ENCODE peak calls at places on chromosomes 13 and 19, in eight cellular contexts. U is ureter, X is left cardiac atrium, J is kidney epithelial cell, L is GM04504, E is IMR-90, I is cardiac muscle cell, H is hepatic stellate cell. A is an unnamed sample.

GRCh38 chr19:2305974-2306806 is 1.8 kb downstream of the LINGO3 start:
- DNase-seq in U (no peak), L (no peak), E (no peak), J (no peak), I (no peak), X (no peak), H (no peak), A (no peak)

GRCh38 chr13:46354143-46355087 is 32.6 kb downstream of the RUBCNL start:
- DNase-seq in E (peak; percentile 88), X (no peak), I (no peak), L (peak; percentile 89), U (no peak), J (peak; percentile 94), H (peak; percentile 83), A (no peak)

GRCh38 chr13:30847697-30848307 is 58.3 kb upstream of the MEDAG start:
- DNase-seq in X (no peak), H (peak; percentile 93), J (peak; percentile 81), L (peak; percentile 99), I (no peak), E (peak; percentile 99), U (no peak), A (no peak)

GRCh38 chr19:6069268-6069771 is 41.0 kb downstream of the RFX2 start:
- DNase-seq in X (no peak), E (no peak), J (no peak), H (no peak), I (no peak), L (no peak), U (no peak), A (peak; percentile 36)

GRCh38 chr13:109144693-109145437 is 515.5 kb downstream of the MYO16 start:
- DNase-seq in E (no peak), H (no peak), J (no peak), X (no peak), L (no peak), I (no peak), U (no peak), A (no peak)

GRCh38 chr19:30338066-30338465 is 34.1 kb upstream of the ZNF536 start:
- DNase-seq in I (no peak), X (no peak), L (no peak), U (no peak), J (no peak), E (no peak), H (no peak), A (no peak)

GRCh38 chr19:7699003-7699402 is 2.9 kb downstream of the FCER2 start:
- DNase-seq in I (no peak), J (no peak), E (no peak), H (no peak), X (no peak), U (no peak), L (no peak), A (no peak)

GRCh38 chr19:41792513-41793413 is 3.6 kb upstream of the CEACAM3 start:
- DNase-seq in L (peak; percentile 11), H (peak; percentile 27), I (peak; percentile 11), U (no peak), J (no peak), X (peak; percentile 48), E (peak; percentile 36), A (no peak)

GRCh38 chr19:14003279-14004051 is 2.7 kb downstream of the RFX1 start:
- DNase-seq in J (no peak), L (no peak), H (no peak), X (no peak), I (no peak), U (no peak), E (no peak), A (no peak)

GRCh38 chr19:35851213-35852028 is 883 bp downstream of the NPHS1 start:
- DNase-seq in I (peak; percentile 56), E (no peak), L (no peak), H (no peak), X (no peak), J (no peak), U (no peak), A (no peak)

GRCh38 chr13:40490086-40490723 is 176.2 kb downstream of the FOXO1 start:
- DNase-seq in U (no peak), H (no peak), X (no peak), L (no peak), E (no peak), J (no peak), I (no peak), A (no peak)

GRCh38 chr19:39737351-39737750 is 478 bp downstream of the CLC start:
- DNase-seq in X (no peak), J (no peak), E (no peak), I (no peak), H (no peak), U (no peak), L (no peak), A (no peak)

GRCh38 chr13:37138169-37138568 is 32.7 kb upstream of the CSNK1A1L start:
- DNase-seq in U (no peak), X (no peak), H (no peak), E (no peak), I (no peak), J (no peak), L (no peak), A (no peak)

GRCh38 chr19:49881672-49882394 is 4.3 kb downstream of the TBC1D17 start:
- DNase-seq in E (no peak), U (no peak), I (no peak), L (no peak), J (no peak), X (peak; percentile 20), H (no peak), A (no peak)

GRCh38 chr13:51861728-51862300 is at the start of gene CCDC70:
- DNase-seq in J (peak; percentile 45), X (no peak), E (peak; percentile 39), I (no peak), U (no peak), L (no peak), H (no peak), A (no peak)

GRCh38 chr13:97493471-97493870 is 59.5 kb downstream of the RAP2A start:
- DNase-seq in J (no peak), U (no peak), H (no peak), L (no peak), E (no peak), X (no peak), I (no peak), A (no peak)

GRCh38 chr13:50529154-50529882 is 314.2 kb downstream of the DLEU7 start:
- DNase-seq in U (peak; percentile 87), L (peak; percentile 75), H (peak; percentile 36), E (peak; percentile 89), X (peak; percentile 90), I (peak; percentile 39), J (no peak), A (peak; percentile 86)

GRCh38 chr19:15113245-15114152 is 6.3 kb downstream of the SYDE1 start:
- DNase-seq in H (no peak), J (no peak), X (peak; percentile 50), E (no peak), U (no peak), I (no peak), L (no peak), A (no peak)

GRCh38 chr19:38726761-38727301 is 17.4 kb downstream of the CAPN12 start:
- DNase-seq in E (no peak), H (no peak), J (no peak), L (no peak), U (no peak), X (no peak), I (no peak), A (no peak)

GRCh38 chr13:97030705-97031452 is 36.6 kb upstream of the OXGR1 start:
- DNase-seq in U (no peak), I (peak; percentile 36), J (no peak), E (peak; percentile 61), X (no peak), L (no peak), H (peak; percentile 29), A (no peak)

GRCh38 chr13:27622102-27622820 is 569 bp downstream of the POLR1D start:
- DNase-seq in H (no peak), X (no peak), U (no peak), E (peak; percentile 13), I (peak; percentile 50), L (no peak), J (no peak), A (no peak)

GRCh38 chr13:43085545-43085944 is 62.2 kb downstream of the DNAJC15 start:
- DNase-seq in E (peak; percentile 61), J (no peak), U (no peak), I (peak; percentile 42), X (no peak), L (peak; percentile 28), H (peak; percentile 7), A (no peak)

GRCh38 chr13:114275309-114275708 is 6.1 kb upstream of the UPF3A start:
- DNase-seq in U (no peak), H (no peak), X (no peak), L (no peak), J (no peak), I (no peak), E (no peak), A (peak; percentile 52)

GRCh38 chr19:48480151-48480475 is 10.9 kb downstream of the CYTH2 start:
- DNase-seq in U (no peak), J (no peak), I (no peak), L (no peak), H (no peak), X (peak; percentile 81), E (no peak), A (peak; percentile 79)

GRCh38 chr13:45328661-45329105 is 12.3 kb downstream of the TPT1 start:
- DNase-seq in E (peak; percentile 89), L (no peak), J (no peak), H (peak; percentile 44), X (no peak), U (no peak), I (no peak), A (no peak)

GRCh38 chr13:47628666-47629065 is 372.4 kb downstream of the SUCLA2 start:
- DNase-seq in J (no peak), E (peak; percentile 21), U (no peak), L (no peak), X (no peak), H (no peak), I (no peak), A (no peak)

A was measured in right atrium auricular region.